ENCODE peak calls at places on chromosomes 5 and 9, in four cellular contexts. T is lower lobe of right lung, R is astrocyte of the spinal cord, K is kidney epithelial cell. A is an unnamed sample.

GRCh38 chr5:115360036-115360685 is 63.7 kb upstream of the CCDC112 start:
- DNase-seq in T (no peak), K (no peak), R (peak), A (peak)

GRCh38 chr5:138850854-138851253 is 24.3 kb downstream of the LRRTM2 start:
- DNase-seq in R (no peak), T (no peak), K (no peak), A (peak)

GRCh38 chr9:69785757-69786156 is 25.9 kb upstream of the PTAR1 start:
- DNase-seq in R (peak), T (no peak), K (no peak), A (peak)

GRCh38 chr9:113566712-113567071 is 103.2 kb downstream of the RGS3 start:
- DNase-seq in T (peak), R (no peak), K (no peak), A (no peak)

GRCh38 chr9:10612649-10613398 is at the start of gene PTPRD:
- DNase-seq in R (peak), K (peak), T (peak), A (peak)

GRCh38 chr5:5181650-5182324 is 41.7 kb downstream of the ADAMTS16 start:
- DNase-seq in R (no peak), K (no peak), T (no peak), A (no peak)

GRCh38 chr9:35650341-35651158 is at the start of gene SIT1:
- DNase-seq in T (no peak), R (no peak), K (no peak), A (no peak)

GRCh38 chr9:113635586-113635985 is 172.1 kb downstream of the RGS3 start:
- DNase-seq in T (no peak), R (no peak), K (no peak), A (no peak)

GRCh38 chr9:122445155-122445749 is 32.5 kb downstream of the OR1J1 start:
- DNase-seq in R (peak), T (no peak), K (no peak), A (peak)

GRCh38 chr5:137296213-137296702 is 202.9 kb downstream of the SPOCK1 start:
- DNase-seq in T (no peak), K (peak), R (peak), A (no peak)

GRCh38 chr9:136853596-136854112 is 1.5 kb downstream of the MAMDC4 start:
- DNase-seq in T (no peak), R (no peak), K (no peak), A (no peak)

GRCh38 chr9:99078731-99079130 is 26.2 kb upstream of the TGFBR1 start:
- DNase-seq in T (no peak), R (no peak), K (no peak), A (no peak)

GRCh38 chr5:54909126-54909525 is 76.3 kb downstream of the ESM1 start:
- DNase-seq in T (no peak), R (no peak), K (no peak), A (peak)

GRCh38 chr9:114046237-114046755 is 31.8 kb downstream of the AMBP start:
- DNase-seq in T (no peak), R (no peak), K (no peak), A (no peak)

GRCh38 chr5:21654-22233 is 70.2 kb upstream of the PLEKHG4B start:
- DNase-seq in K (no peak), R (peak), T (no peak), A (peak)

GRCh38 chr9:124834586-124834985 is 18.7 kb upstream of the WDR38 start:
- DNase-seq in R (peak), K (peak), T (no peak), A (peak)

GRCh38 chr5:148924817-148925216 is 98.4 kb downstream of the ADRB2 start:
- DNase-seq in T (no peak), R (no peak), K (no peak), A (no peak)

GRCh38 chr9:132810314-132810713 is 67.8 kb downstream of the AK8 start:
- DNase-seq in T (no peak), K (no peak), R (no peak), A (no peak)

GRCh38 chr5:31623249-31623648 is 15.7 kb upstream of the PDZD2 start:
- DNase-seq in T (no peak), K (no peak), R (no peak), A (no peak)

GRCh38 chr9:134283692-134284265 is 42.5 kb upstream of the RXRA start:
- DNase-seq in K (no peak), R (no peak), T (no peak), A (no peak)

GRCh38 chr5:129245489-129245888 is 150.9 kb downstream of the ISOC1 start:
- DNase-seq in R (no peak), K (no peak), T (no peak), A (peak)

GRCh38 chr5:7926296-7926695 is 57.3 kb downstream of the MTRR start:
- DNase-seq in K (peak), T (no peak), R (peak), A (peak)

GRCh38 chr5:172374783-172375182 is 79.5 kb downstream of the SH3PXD2B start:
- DNase-seq in T (no peak), K (no peak), R (no peak), A (no peak)

GRCh38 chr9:121075251-121076036 is 689 bp downstream of the CNTRL start:
- DNase-seq in K (no peak), R (no peak), T (no peak), A (peak)

GRCh38 chr9:137339606-137340462 is 37.8 kb upstream of the NRARP start:
- DNase-seq in R (no peak), T (no peak), K (no peak), A (peak)

DNA sequence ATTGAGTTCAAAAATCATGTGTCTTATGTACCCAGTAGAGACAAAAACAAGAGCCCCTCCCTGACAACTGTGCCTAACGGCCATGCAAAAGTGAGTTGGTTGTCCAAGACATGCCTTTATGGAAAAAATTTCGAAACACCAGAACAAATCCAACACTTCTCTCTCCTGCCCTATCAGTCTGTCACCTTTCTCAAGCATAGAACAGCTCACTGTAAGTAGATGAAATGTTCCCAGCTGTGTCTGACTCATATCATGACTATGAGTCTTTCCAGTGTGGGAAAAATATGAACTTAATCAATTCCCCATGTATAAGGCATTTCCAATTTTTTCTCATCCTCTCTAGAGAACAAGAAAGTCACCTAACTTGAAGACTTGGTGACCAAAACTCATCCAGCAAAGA is 191.5 kb upstream of the NREP start:
- DNase-seq in T (no peak), R (peak), K (peak), A (peak)
- H3K4me3 ChIP-seq in T (no peak), R (no peak), K (no peak), A (no peak)

GRCh38 chr9:109198736-109199384 is 31.8 kb upstream of the FRRS1L start:
- DNase-seq in K (no peak), R (no peak), T (no peak), A (no peak)
- TF ChIP-seq CTCF in K (no peak), R (no peak), T (no peak), A (no peak)

GRCh38 chr9:126664893-126665695 is 51.4 kb downstream of the LMX1B start:
- DNase-seq in R (no peak), T (no peak), K (no peak), A (no peak)
- H3K4me3 ChIP-seq in R (no peak), T (no peak), K (no peak), A (no peak)

DNA sequence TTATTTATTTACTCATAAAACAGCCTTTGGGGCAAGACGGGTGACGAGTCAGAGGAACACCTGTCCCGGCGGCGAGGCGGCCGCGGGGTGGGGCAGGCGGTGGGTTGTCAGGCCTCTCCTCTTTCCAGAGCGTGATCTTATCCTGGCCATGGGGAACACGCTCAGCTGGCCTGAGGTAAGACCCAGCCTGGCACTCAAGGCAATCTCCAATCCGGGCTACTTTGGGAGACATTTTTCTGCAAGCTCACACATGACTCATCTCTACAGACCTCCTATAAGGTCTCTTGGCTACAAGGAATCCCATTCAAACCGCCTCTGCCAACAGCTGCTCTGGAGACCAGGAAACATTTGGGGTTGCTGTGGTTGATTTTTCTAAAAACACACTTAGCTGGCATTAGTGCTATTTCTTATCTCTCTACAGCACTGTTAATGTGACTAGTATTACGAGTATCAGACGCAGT is 6.2 kb downstream of the RAPGEF1 start:
- DNase-seq in R (peak), K (peak), T (no peak), A (peak)
- TF ChIP-seq CTCF in R (no peak), K (no peak), T (no peak), A (no peak)

GRCh38 chr9:13503599-13503998 is 224.1 kb upstream of the MPDZ start:
- DNase-seq in K (no peak), T (no peak), R (no peak), A (no peak)

GRCh38 chr9:13513262-13513661 is 233.8 kb upstream of the MPDZ start:
- DNase-seq in R (peak), T (no peak), K (no peak), A (no peak)

GRCh38 chr9:13502503-13502902 is 223.0 kb upstream of the MPDZ start:
- DNase-seq in T (no peak), K (no peak), R (no peak), A (no peak)

GRCh38 chr9:13513710-13514444 is 234.4 kb upstream of the MPDZ start:
- DNase-seq in R (peak), K (no peak), T (no peak), A (no peak)

GRCh38 chr9:13508086-13508485 is 228.6 kb upstream of the MPDZ start:
- DNase-seq in R (no peak), T (no peak), K (no peak), A (no peak)
- H3K4me3 ChIP-seq in R (no peak), T (no peak), K (no peak), A (no peak)

GRCh38 chr9:84937086-84937670 is 267.6 kb downstream of the NTRK2 start:
- DNase-seq in K (no peak), T (no peak), R (no peak), A (no peak)
- TF ChIP-seq CTCF in K (no peak), T (no peak), R (no peak), A (no peak)

GRCh38 chr5:33425334-33425733 is 15.4 kb upstream of the TARS1 start:
- DNase-seq in R (no peak), K (no peak), T (no peak), A (no peak)

GRCh38 chr5:33422191-33422590 is 18.6 kb upstream of the TARS1 start:
- DNase-seq in R (no peak), K (no peak), T (no peak), A (no peak)

GRCh38 chr5:33415811-33416354 is 24.9 kb upstream of the TARS1 start:
- DNase-seq in T (no peak), R (no peak), K (no peak), A (no peak)

GRCh38 chr5:33423018-33423630 is 17.6 kb upstream of the TARS1 start:
- DNase-seq in T (no peak), R (peak), K (no peak), A (peak)

GRCh38 chr5:33420946-33421345 is 19.8 kb upstream of the TARS1 start:
- DNase-seq in T (no peak), K (no peak), R (no peak), A (no peak)
- H3K4me3 ChIP-seq in T (no peak), K (no peak), R (no peak), A (no peak)

GRCh38 chr9:1732670-1733069 is 282.5 kb upstream of the SMARCA2 start:
- DNase-seq in K (no peak), R (no peak), T (no peak), A (no peak)
- TF ChIP-seq CTCF in K (peak), R (no peak), T (no peak), A (no peak)

A was measured in cardiac fibroblast.